ENCODE peak calls at places on chromosomes 16 and 17, in nine cellular contexts. O, K, Y, T, H, D, V, P and Z are unnamed samples.

GRCh38 chr16:52709286-52709685 is 162.3 kb upstream of the TOX3 start:
- DNase-seq in O (no peak), K (no peak), Y (no peak), T (no peak), H (no peak), D (no peak), V (no peak), P (no peak), Z (no peak)

GRCh38 chr17:71063127-71063526 is 893.8 kb downstream of the KCNJ2 start:
- DNase-seq in O (no peak), K (no peak), Y (no peak), T (no peak), H (no peak), D (no peak), V (no peak), P (no peak), Z (no peak)

GRCh38 chr17:71764507-71764906 is 356.3 kb upstream of the SOX9 start:
- DNase-seq in O (no peak), K (no peak), Y (peak), T (no peak), H (peak), D (peak), V (peak), P (peak), Z (peak)

GRCh38 chr17:18182190-18182977 is 1.2 kb upstream of the ALKBH5 start:
- DNase-seq in O (peak), K (no peak), Y (peak), T (no peak), H (no peak), D (no peak), V (no peak), P (no peak), Z (no peak)

GRCh38 chr17:63042443-63042842 is 76.4 kb downstream of the TANC2 start:
- DNase-seq in O (no peak), K (no peak), Y (no peak), T (no peak), H (no peak), D (no peak), V (no peak), P (no peak), Z (no peak)

GRCh38 chr16:9123871-9124270 is 32.4 kb downstream of the HAPSTR1 start:
- DNase-seq in O (no peak), K (peak), Y (no peak), T (no peak), H (no peak), D (no peak), V (peak), P (no peak), Z (no peak)

GRCh38 chr17:74639704-74640142 is 16.2 kb upstream of the CD300E start:
- DNase-seq in O (no peak), K (peak), Y (no peak), T (no peak), H (no peak), D (no peak), V (no peak), P (peak), Z (no peak)

GRCh38 chr17:41575336-41575735 is 3.5 kb upstream of the KRT9 start:
- DNase-seq in O (no peak), K (no peak), Y (peak), T (no peak), H (no peak), D (no peak), V (no peak), P (no peak), Z (no peak)

GRCh38 chr17:67194134-67194533 is 50.9 kb downstream of the HELZ start:
- DNase-seq in O (no peak), K (no peak), Y (no peak), T (no peak), H (peak), D (peak), V (no peak), P (no peak), Z (no peak)

GRCh38 chr17:77286641-77287431 is 146.1 kb downstream of the SEC14L1 start:
- DNase-seq in O (peak), K (no peak), Y (peak), T (no peak), H (no peak), D (peak), V (peak), P (no peak), Z (peak)

GRCh38 chr17:63993368-63993990 is 4.7 kb upstream of the PRR29 start:
- DNase-seq in O (no peak), K (no peak), Y (no peak), T (no peak), H (no peak), D (no peak), V (no peak), P (peak), Z (no peak)

GRCh38 chr16:85179344-85180046 is 67.2 kb upstream of the CIBAR2 start:
- DNase-seq in O (peak), K (no peak), Y (no peak), T (no peak), H (no peak), D (no peak), V (no peak), P (no peak), Z (no peak)

GRCh38 chr17:33551075-33551474 is 258.0 kb upstream of the ASIC2 start:
- DNase-seq in O (no peak), K (no peak), Y (no peak), T (no peak), H (no peak), D (no peak), V (no peak), P (no peak), Z (no peak)

GRCh38 chr16:23107878-23108277 is 41.4 kb downstream of the USP31 start:
- DNase-seq in O (no peak), K (no peak), Y (no peak), T (no peak), H (no peak), D (no peak), V (no peak), P (no peak), Z (no peak)

GRCh38 chr17:8859804-8860430 is 7.6 kb downstream of the PIK3R6 start:
- DNase-seq in O (no peak), K (no peak), Y (no peak), T (no peak), H (peak), D (no peak), V (no peak), P (no peak), Z (no peak)

GRCh38 chr16:22007509-22008214 is at the start of gene MOSMO:
- DNase-seq in O (peak), K (no peak), Y (peak), T (no peak), H (peak), D (peak), V (peak), P (peak), Z (peak)

GRCh38 chr16:25841776-25842175 is 150.0 kb downstream of the HS3ST4 start:
- DNase-seq in O (peak), K (no peak), Y (no peak), T (no peak), H (no peak), D (no peak), V (no peak), P (no peak), Z (no peak)

GRCh38 chr17:15092762-15093161 is 172.4 kb downstream of the PMP22 start:
- DNase-seq in O (no peak), K (no peak), Y (no peak), T (no peak), H (peak), D (no peak), V (peak), P (no peak), Z (no peak)

GRCh38 chr17:49571283-49571682 is 4.4 kb upstream of the NXPH3 start:
- DNase-seq in O (no peak), K (no peak), Y (no peak), T (no peak), H (no peak), D (no peak), V (no peak), P (no peak), Z (no peak)

GRCh38 chr17:78419970-78420820 is 41.7 kb downstream of the PGS1 start:
- DNase-seq in O (no peak), K (no peak), Y (no peak), T (no peak), H (no peak), D (no peak), V (no peak), P (no peak), Z (no peak)

GRCh38 chr17:3911271-3912053 is 4.8 kb downstream of the P2RX1 start:
- DNase-seq in O (no peak), K (no peak), Y (peak), T (no peak), H (no peak), D (no peak), V (no peak), P (peak), Z (no peak)

GRCh38 chr17:4548721-4549531 is 6.3 kb downstream of the MYBBP1A start:
- DNase-seq in O (no peak), K (no peak), Y (no peak), T (no peak), H (no peak), D (no peak), V (peak), P (no peak), Z (no peak)

GRCh38 chr16:53504665-53505064 is 1.7 kb upstream of the AKTIP start:
- DNase-seq in O (no peak), K (no peak), Y (peak), T (no peak), H (no peak), D (no peak), V (no peak), P (no peak), Z (no peak)

GRCh38 chr16:4026854-4027253 is 89.4 kb downstream of the ADCY9 start:
- DNase-seq in O (no peak), K (no peak), Y (no peak), T (no peak), H (no peak), D (no peak), V (no peak), P (no peak), Z (no peak)

GRCh38 chr16:88283596-88283995 is 99.2 kb upstream of the ZNF469 start:
- DNase-seq in O (no peak), K (no peak), Y (no peak), T (no peak), H (no peak), D (no peak), V (no peak), P (no peak), Z (no peak)

GRCh38 chr17:49528966-49529365 is 33.9 kb downstream of the NGFR start:
- DNase-seq in O (no peak), K (no peak), Y (no peak), T (no peak), H (no peak), D (no peak), V (no peak), P (no peak), Z (no peak)

GRCh38 chr17:68461589-68461988 is 4.3 kb upstream of the WIPI1 start:
- DNase-seq in O (no peak), K (no peak), Y (peak), T (no peak), H (no peak), D (no peak), V (no peak), P (peak), Z (peak)

GRCh38 chr17:9906616-9907015 is 1.5 kb upstream of the RCVRN start:
- DNase-seq in O (no peak), K (no peak), Y (no peak), T (no peak), H (no peak), D (no peak), V (no peak), P (no peak), Z (no peak)

GRCh38 chr17:68468785-68469184 is 11.5 kb upstream of the WIPI1 start:
- DNase-seq in O (no peak), K (no peak), Y (peak), T (no peak), H (peak), D (peak), V (no peak), P (no peak), Z (no peak)

GRCh38 chr16:83929811-83930555 is 23.1 kb upstream of the OSGIN1 start:
- DNase-seq in O (no peak), K (no peak), Y (no peak), T (no peak), H (no peak), D (no peak), V (no peak), P (no peak), Z (no peak)

GRCh38 chr17:14471052-14471451 is 170.2 kb downstream of the HS3ST3B1 start:
- DNase-seq in O (no peak), K (no peak), Y (peak), T (no peak), H (no peak), D (peak), V (peak), P (no peak), Z (no peak)

GRCh38 chr16:28210264-28210663 is 1.5 kb downstream of the XPO6 start:
- DNase-seq in O (no peak), K (no peak), Y (no peak), T (no peak), H (no peak), D (no peak), V (no peak), P (no peak), Z (no peak)

GRCh38 chr17:82287849-82288601 is 14.5 kb upstream of the CSNK1D start:
- DNase-seq in O (peak), K (peak), Y (peak), T (no peak), H (no peak), D (peak), V (peak), P (no peak), Z (peak)

GRCh38 chr17:47119746-47120520 is 69.2 kb downstream of the CDC27 start:
- DNase-seq in O (no peak), K (no peak), Y (no peak), T (no peak), H (no peak), D (peak), V (no peak), P (no peak), Z (no peak)

GRCh38 chr16:23310744-23311143 is 8.6 kb downstream of the SCNN1B start:
- DNase-seq in O (no peak), K (no peak), Y (no peak), T (no peak), H (no peak), D (no peak), V (no peak), P (no peak), Z (no peak)

GRCh38 chr16:72013389-72013788 is 4.8 kb downstream of the DHODH start:
- DNase-seq in O (no peak), K (no peak), Y (no peak), T (no peak), H (no peak), D (no peak), V (peak), P (no peak), Z (peak)

GRCh38 chr16:31074814-31075183 is 577 bp downstream of the ZNF646 start:
- DNase-seq in O (no peak), K (no peak), Y (no peak), T (no peak), H (no peak), D (no peak), V (no peak), P (no peak), Z (no peak)

GRCh38 chr17:70074991-70075390 is at the start of gene KCNJ16:
- DNase-seq in O (peak), K (no peak), Y (peak), T (no peak), H (no peak), D (no peak), V (no peak), P (no peak), Z (no peak)

GRCh38 chr16:81005644-81006471 is 827 bp downstream of the CMC2 start:
- DNase-seq in O (peak), K (no peak), Y (no peak), T (no peak), H (no peak), D (peak), V (peak), P (no peak), Z (no peak)